ENCODE peak calls at places on chromosomes 5 and 9, in four cellular contexts. Z is AG04449, M is HCT116, L is foreskin keratinocyte. I is an unnamed sample.

GRCh38 chr5:85910335-85910734 is 707.4 kb upstream of the COX7C start:
- DNase-seq in Z (no peak), M (no peak), L (no peak), I (no peak)

GRCh38 chr9:76359365-76359764 is 34.9 kb downstream of the RFK start:
- DNase-seq in Z (no peak), M (no peak), L (no peak), I (no peak)

GRCh38 chr5:73314395-73315195 is 134.0 kb downstream of the FOXD1 start:
- DNase-seq in Z (no peak), M (no peak), L (no peak), I (no peak)

GRCh38 chr5:55869847-55870246 is 18.7 kb downstream of the IL31RA start:
- DNase-seq in Z (no peak), M (no peak), L (no peak), I (no peak)

GRCh38 chr5:15003511-15003920 is 131.9 kb upstream of the ANKH start:
- DNase-seq in Z (no peak), M (peak; percentile 46), L (peak; percentile 59), I (peak; percentile 62)

GRCh38 chr5:39211773-39212172 is 7.6 kb downstream of the FYB1 start:
- DNase-seq in Z (no peak), M (no peak), L (no peak), I (no peak)

GRCh38 chr5:26034813-26035212 is 1003.6 kb downstream of the CDH9 start:
- DNase-seq in Z (no peak), M (no peak), L (peak; percentile 39), I (no peak)

GRCh38 chr5:100762163-100762562 is 140.9 kb downstream of the ST8SIA4 start:
- DNase-seq in Z (peak; percentile 4), M (no peak), L (no peak), I (peak; percentile 13)

GRCh38 chr5:138029944-138030343 is 2.9 kb downstream of the FAM13B start:
- DNase-seq in Z (no peak), M (no peak), L (no peak), I (no peak)

GRCh38 chr5:138033916-138034315 is 1.0 kb upstream of the FAM13B start:
- DNase-seq in Z (no peak), M (no peak), L (peak; percentile 36), I (no peak)

GRCh38 chr5:138032572-138033274 is at the start of gene FAM13B:
- DNase-seq in Z (no peak), M (peak; percentile 32), L (peak; percentile 79), I (no peak)

GRCh38 chr5:138033275-138033808 is 463 bp upstream of the FAM13B start:
- DNase-seq in Z (no peak), M (no peak), L (peak; percentile 53), I (no peak)

DNA sequence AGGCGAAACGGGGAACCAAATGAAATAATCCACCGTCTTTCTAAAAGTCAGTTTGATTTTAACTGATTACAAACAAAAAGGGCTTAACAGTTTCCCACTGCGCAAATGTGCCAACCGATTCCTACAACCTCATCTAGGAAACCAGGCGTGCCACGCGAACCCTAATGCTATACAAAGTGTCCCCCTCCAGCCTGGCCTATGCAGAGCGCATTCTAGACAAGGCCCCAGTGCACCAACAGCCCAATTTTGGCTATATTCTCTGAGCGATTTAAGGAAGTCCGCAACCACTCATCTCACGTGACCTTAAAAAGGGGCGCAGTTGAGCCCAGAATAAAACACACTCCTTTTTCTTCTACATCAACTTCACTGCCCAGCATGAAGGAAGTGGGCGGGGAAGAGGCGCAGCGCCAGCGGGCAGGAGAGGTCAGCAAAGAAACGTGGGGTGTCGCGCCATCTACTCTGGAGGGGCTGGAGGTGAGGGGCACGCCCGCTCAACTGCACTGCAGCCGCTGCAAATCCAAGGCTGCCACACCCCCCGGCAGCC is 779 bp downstream of the FAM13B start:
- DNase-seq in Z (no peak), M (no peak), L (peak; percentile 55), I (no peak)
- TF ChIP-seq CTCF in Z (no peak), M (no peak), L (no peak), I (no peak)

GRCh38 chr5:157267766-157268480 is 2.0 kb downstream of the CYFIP2 start:
- DNase-seq in Z (no peak), M (no peak), L (peak; percentile 59), I (no peak)
- TF ChIP-seq CTCF in Z (no peak), M (no peak), L (peak; percentile 13), I (no peak)

DNA sequence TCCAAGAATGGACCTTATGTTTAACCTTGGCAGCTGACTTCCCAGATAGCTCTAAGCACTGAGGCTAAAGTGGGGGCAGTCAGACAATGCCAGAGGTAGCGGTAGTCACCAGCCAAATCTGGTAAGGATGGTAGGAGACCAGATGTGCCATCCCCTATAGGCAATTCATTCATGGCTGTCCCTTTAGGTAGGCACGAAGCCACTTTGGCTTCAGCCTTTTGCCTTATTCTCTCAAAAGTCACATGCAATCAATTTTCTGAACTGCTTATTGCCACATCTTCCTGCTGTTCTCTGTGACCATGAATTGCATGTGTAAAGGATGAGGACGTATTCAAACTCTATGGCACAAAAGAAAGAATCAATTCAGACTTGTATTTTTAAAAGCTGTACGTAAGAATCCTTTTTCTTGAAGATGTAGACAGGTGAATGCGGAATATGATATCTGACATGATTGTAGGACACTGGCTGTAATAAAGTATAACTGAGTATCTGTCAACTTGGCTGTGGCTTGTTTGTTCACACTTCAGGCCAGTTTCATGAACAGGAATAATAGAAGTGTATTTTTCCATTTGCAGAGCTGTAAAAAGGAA is 611.7 kb downstream of the NR2F1-AS1 start:
- DNase-seq in Z (no peak), M (no peak), L (no peak), I (no peak)
- TF ChIP-seq CTCF in Z (no peak), M (no peak), L (no peak), I (no peak)

DNA sequence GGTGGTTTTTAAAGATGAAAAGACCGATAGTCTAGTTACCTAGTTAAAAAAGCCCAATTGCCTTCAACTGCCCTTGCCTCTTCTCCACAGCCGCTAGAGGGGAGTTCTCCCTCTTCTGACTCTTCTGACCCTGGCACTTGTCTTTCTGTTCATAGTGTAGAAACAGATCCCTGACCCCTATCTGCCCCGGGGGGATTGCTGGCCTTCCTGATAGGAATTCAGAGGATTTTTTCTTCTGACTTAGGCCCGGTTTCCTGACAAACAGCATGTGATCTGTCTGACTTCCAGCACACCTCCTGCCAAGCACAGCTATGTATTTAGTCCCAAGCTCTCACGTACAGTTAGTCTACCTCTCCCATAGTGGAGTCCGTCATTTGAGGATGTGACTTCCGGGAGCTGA is 5.0 kb upstream of the TMEM268 start:
- DNase-seq in Z (no peak), M (no peak), L (no peak), I (no peak)
- TF ChIP-seq CTCF in Z (no peak), M (no peak), L (no peak), I (no peak)

DNA sequence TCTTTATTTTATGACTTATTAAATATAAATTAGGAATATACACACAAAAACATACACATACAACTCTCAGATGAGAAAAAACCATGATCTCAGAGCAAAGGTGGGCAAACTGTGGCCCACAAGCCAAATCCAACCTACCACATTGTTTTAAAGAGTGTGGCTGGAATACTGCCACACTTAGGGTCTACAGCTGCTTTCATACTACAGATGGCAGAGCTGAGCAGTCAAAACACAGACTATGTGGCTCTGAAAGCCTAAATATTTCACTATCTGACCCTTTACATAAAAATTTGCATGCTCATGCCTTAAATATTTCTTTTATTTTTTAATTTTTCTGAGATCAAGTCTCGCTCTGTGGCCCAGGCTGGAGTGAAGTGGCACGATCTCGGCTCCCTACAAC is 28.3 kb downstream of the LEAP2 start:
- DNase-seq in Z (no peak), M (no peak), L (no peak), I (no peak)
- TF ChIP-seq CTCF in Z (no peak), M (no peak), L (no peak), I (no peak)

DNA sequence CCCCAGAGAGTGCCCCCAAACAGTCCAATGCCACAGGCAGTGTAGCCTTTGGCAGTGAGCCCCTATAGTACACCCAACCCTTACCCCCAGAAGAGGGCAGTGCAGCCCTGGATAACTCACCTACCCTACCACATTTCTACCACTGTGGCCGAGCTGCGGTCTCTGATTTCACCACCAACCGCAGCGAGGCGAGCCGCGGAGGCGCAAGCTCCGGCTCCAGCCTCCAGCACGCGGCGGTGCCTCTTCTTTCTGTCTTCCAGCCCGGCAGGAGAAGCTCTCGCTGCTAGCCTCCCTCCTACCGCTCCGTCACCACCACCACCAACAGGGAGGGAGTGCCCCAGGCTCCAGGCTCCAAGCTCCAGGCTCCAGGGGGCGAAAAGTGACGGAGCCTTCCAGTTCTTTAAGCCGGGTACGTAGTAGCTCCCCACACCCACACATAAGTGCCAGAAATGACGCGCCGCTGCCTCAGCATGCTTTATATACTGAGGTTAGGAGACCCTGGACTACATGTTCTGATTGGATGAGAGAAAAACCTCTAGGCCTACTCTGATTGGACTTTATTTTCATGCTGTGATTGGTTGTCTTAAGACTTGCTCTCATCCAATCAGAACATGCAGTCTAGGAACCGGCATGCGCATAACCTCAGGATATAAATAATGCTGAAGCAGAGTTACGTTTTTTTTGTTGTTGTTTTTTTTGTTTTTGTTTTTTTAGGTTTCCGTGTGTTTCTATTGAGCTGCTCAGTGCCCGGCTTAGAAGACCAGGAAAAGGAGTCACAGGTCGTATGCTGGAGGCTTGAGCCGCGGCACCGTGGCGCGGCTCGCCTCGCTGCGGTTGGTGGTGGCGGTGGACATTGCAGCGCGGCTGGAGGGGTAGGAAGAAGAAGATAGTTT is at the start of gene PCAT7:
- DNase-seq in Z (no peak), M (peak; percentile 74), L (no peak), I (no peak)
- TF ChIP-seq CTCF in Z (no peak), M (peak; percentile 65), L (peak; percentile 63), I (peak; percentile 44)

GRCh38 chr5:141681295-141681694 is 735 bp downstream of the ARAP3 start:
- DNase-seq in Z (no peak), M (no peak), L (no peak), I (no peak)

GRCh38 chr5:141680178-141680577 is 1.9 kb downstream of the ARAP3 start:
- DNase-seq in Z (no peak), M (no peak), L (no peak), I (no peak)

GRCh38 chr5:141674747-141675146 is 7.3 kb downstream of the ARAP3 start:
- DNase-seq in Z (no peak), M (no peak), L (no peak), I (no peak)

GRCh38 chr5:141680751-141681201 is 1.3 kb downstream of the ARAP3 start:
- DNase-seq in Z (no peak), M (no peak), L (no peak), I (no peak)

GRCh38 chr5:141677415-141677814 is 4.6 kb downstream of the ARAP3 start:
- DNase-seq in Z (no peak), M (no peak), L (no peak), I (no peak)
- TF ChIP-seq CTCF in Z (no peak), M (peak; percentile 27), L (no peak), I (peak; percentile 5)

GRCh38 chr9:36905101-36906066 is 128.7 kb downstream of the PAX5 start:
- DNase-seq in Z (no peak), M (no peak), L (no peak), I (no peak)
- TF ChIP-seq CTCF in Z (no peak), M (peak; percentile 34), L (peak; percentile 28), I (no peak)

I was measured in AG09309.